ENCODE peak calls at places on chromosomes 12 and 14, in six cellular contexts. F is transverse colon, B is sigmoid colon, A is stomach, G is breast epithelium, M is GM12891. J is an unnamed sample.

GRCh38 chr12:81998761-81999378 is 239.7 kb upstream of the PPFIA2 start:
- DNase-seq in F (no peak), B (no peak), A (no peak), G (no peak), M (no peak), J (no peak)

GRCh38 chr12:110726708-110727369 is 15.9 kb downstream of the PPP1CC start:
- DNase-seq in F (no peak), B (no peak), A (no peak), G (no peak), M (no peak), J (no peak)

GRCh38 chr12:104204690-104205480 is 10.7 kb upstream of the TXNRD1 start:
- DNase-seq in F (no peak), B (no peak), A (no peak), G (no peak), M (no peak), J (no peak)

GRCh38 chr14:34324363-34324795 is 137.7 kb downstream of the SPTSSA start:
- DNase-seq in F (peak), B (no peak), A (no peak), G (no peak), M (no peak), J (no peak)

GRCh38 chr14:36664322-36665193 is 2.9 kb downstream of the PAX9 start:
- DNase-seq in F (no peak), B (no peak), A (no peak), G (no peak), M (no peak), J (no peak)

GRCh38 chr14:34463598-34463961 is 1.5 kb upstream of the SPTSSA start:
- DNase-seq in F (no peak), B (no peak), A (no peak), G (no peak), M (no peak), J (no peak)

GRCh38 chr12:110686294-110686903 is 2.5 kb downstream of the HVCN1 start:
- DNase-seq in F (no peak), B (peak), A (no peak), G (no peak), M (no peak), J (no peak)

GRCh38 chr12:128818065-128819022 is 5.4 kb downstream of the SLC15A4 start:
- DNase-seq in F (no peak), B (peak), A (peak), G (no peak), M (no peak), J (no peak)

GRCh38 chr12:89521348-89522238 is 3.0 kb downstream of the GALNT4 start:
- DNase-seq in F (no peak), B (no peak), A (no peak), G (no peak), M (no peak), J (no peak)

GRCh38 chr14:43687866-43688265 is 819.2 kb downstream of the FSCB start:
- DNase-seq in F (no peak), B (no peak), A (no peak), G (no peak), M (no peak), J (no peak)

GRCh38 chr14:42047421-42048045 is 440.9 kb downstream of the LRFN5 start:
- DNase-seq in F (no peak), B (no peak), A (no peak), G (no peak), M (no peak), J (no peak)

GRCh38 chr12:102369876-102370275 is 110.5 kb downstream of the IGF1 start:
- DNase-seq in F (no peak), B (no peak), A (no peak), G (no peak), M (no peak), J (no peak)

GRCh38 chr14:92397140-92397815 is 74.3 kb downstream of the SLC24A4 start:
- DNase-seq in F (no peak), B (no peak), A (no peak), G (no peak), M (no peak), J (no peak)

GRCh38 chr12:104329697-104330096 is 26.2 kb downstream of the EID3 start:
- DNase-seq in F (no peak), B (no peak), A (no peak), G (no peak), M (no peak), J (no peak)

GRCh38 chr12:127690161-127690560 is 576.8 kb upstream of the TMEM132C start:
- DNase-seq in F (no peak), B (no peak), A (no peak), G (no peak), M (no peak), J (no peak)

GRCh38 chr12:7373226-7373625 is 69.4 kb downstream of the ACSM4 start:
- DNase-seq in F (no peak), B (no peak), A (no peak), G (no peak), M (no peak), J (no peak)

GRCh38 chr12:80485222-80485987 is 41.4 kb downstream of the PTPRQ start:
- DNase-seq in F (no peak), B (no peak), A (no peak), G (no peak), M (no peak), J (no peak)

GRCh38 chr12:124861492-124861891 is 2.2 kb downstream of the SCARB1 start:
- DNase-seq in F (peak), B (peak), A (no peak), G (peak), M (no peak), J (no peak)

GRCh38 chr12:9606736-9607372 is 862 bp downstream of the KLRB1 start:
- DNase-seq in F (no peak), B (no peak), A (no peak), G (no peak), M (no peak), J (no peak)

DNA sequence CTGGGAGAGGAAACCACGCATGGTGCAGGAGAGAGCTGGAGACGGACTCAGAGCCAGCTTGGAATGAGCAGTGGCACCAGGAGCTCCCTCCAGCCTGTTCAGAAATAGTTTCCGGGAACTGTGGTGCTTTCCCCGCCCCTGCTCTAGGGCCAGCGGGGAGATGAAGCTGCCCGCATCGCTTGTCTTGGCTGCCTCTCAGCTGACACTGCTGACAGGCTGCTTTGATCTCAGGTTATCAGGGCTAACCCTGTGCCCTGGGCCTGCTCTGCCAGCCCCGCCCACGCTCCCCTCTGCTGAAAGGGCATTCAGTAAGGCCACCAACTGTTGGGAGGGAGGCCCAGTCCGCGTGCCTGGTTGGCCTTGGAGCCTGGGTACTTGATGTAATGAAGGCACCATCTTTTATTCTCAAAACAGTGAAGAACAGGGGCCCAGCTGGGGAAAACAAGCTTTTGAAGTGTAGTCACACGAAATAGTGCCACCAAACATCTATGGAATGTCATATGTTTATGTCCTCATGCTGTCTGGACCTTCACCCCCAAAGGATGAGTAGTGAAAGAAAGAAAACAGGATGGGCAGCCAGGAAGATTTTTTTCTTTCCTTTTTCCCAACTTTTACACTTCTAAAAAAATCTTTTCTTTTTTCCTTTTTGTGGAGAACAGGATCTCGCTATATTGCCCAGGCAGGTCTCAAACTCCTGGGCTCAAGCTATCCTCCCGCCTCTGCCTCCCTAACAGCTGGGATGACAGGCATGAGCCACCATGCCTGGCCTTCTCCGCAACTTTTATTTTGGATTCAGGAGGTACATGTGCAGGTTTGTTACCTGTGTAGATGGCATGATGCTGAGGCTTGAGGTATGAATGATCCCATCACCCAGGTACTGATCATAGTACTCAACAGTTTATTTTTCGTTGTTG is 115.9 kb upstream of the TBX3 start:
- DNase-seq in F (peak), B (no peak), A (peak), G (no peak), M (no peak), J (no peak)
- TF ChIP-seq POLR2A in F (no peak), B (no peak), A (no peak), G (no peak), M (no peak), J (no peak)

GRCh38 chr14:103533137-103533998 is 4.4 kb downstream of the TRMT61A start:
- DNase-seq in F (no peak), B (peak), A (no peak), G (no peak), M (no peak), J (no peak)
- TF ChIP-seq POLR2AphosphoS5 in F (no peak), B (peak), A (no peak), G (no peak), M (no peak), J (no peak)

GRCh38 chr14:77707724-77708408 is at the start of the genes ALKBH1 and SLIRP:
- DNase-seq in F (peak), B (peak), A (peak), G (peak), M (peak), J (peak)
- TF ChIP-seq POLR2A in F (peak), B (peak), A (no peak), G (peak), M (peak), J (peak)

GRCh38 chr14:84468153-84468552 is 1061.8 kb upstream of the FLRT2 start:
- DNase-seq in F (no peak), B (no peak), A (no peak), G (no peak), M (no peak), J (no peak)
- TF ChIP-seq POLR2AphosphoS5 in F (no peak), B (no peak), A (no peak), G (no peak), M (no peak), J (no peak)

DNA sequence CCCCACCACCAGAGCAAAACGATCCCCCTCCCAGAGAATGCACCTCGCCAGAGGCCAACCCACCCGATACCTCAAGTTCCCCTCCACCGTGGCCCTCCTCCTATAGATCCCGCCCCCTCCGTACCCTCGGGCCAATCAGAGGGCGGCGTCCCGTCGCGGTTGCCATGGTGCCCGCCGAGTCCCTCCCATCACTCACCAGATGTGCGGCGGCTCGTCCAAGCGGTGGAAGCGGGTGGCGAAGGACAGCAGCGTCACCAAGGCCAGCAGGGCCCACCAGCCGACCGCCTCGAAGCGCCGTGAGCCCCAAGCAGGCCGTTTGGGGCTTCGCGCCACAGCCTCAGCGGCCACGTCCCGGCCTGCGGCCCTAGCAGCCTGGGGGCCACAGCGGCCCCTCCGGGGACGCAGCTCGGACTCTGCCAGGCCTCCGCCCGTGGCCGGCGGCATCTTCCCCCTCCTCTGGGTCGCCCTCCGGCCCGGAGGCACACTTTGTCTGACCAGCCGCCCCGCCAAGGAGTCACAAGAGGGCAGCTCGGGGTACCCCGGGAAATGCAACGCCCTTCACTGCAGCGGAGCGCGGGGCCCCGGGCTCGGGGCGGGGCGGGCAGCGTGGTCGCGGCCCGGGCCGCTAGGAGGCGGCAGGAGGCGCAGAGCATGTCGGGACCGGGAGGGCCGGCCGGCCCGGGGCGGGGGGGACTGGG is at the start of gene POMT2:
- DNase-seq in F (peak), B (peak), A (peak), G (peak), M (peak), J (peak)
- TF ChIP-seq POLR2A in F (peak), B (peak), A (no peak), G (peak), M (no peak), J (no peak)

DNA sequence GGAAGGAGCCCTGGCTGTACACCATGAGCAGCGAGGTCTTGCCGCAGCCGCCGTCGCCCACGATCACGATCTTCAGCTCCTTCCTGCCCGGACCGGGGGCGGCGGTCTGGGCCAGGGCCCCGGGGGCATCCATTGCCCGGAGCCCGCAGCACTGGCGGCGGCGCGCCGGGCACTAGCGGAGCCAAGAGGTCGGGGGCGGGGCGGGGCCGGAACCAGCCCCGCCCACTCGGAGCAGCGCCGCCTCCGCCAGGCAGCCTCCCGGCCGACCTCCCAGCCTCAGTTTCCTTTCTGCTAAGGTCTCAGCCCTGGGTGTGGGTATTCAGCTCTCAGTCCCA is at the start of gene RHOF:
- DNase-seq in F (peak), B (no peak), A (peak), G (no peak), M (no peak), J (peak)
- TF ChIP-seq POLR2AphosphoS5 in F (no peak), B (no peak), A (no peak), G (no peak), M (no peak), J (no peak)

GRCh38 chr14:21476526-21476924 is 234 bp downstream of the RAB2B start:
- DNase-seq in F (peak), B (peak), A (peak), G (no peak), M (peak), J (peak)

GRCh38 chr14:21475767-21476525 is 813 bp downstream of the RAB2B start:
- DNase-seq in F (no peak), B (no peak), A (no peak), G (no peak), M (no peak), J (no peak)

GRCh38 chr14:21476925-21477681 is at the start of the genes RAB2B and TOX4:
- DNase-seq in F (peak), B (peak), A (peak), G (peak), M (peak), J (peak)
- TF ChIP-seq POLR2A in F (peak), B (peak), A (no peak), G (peak), M (peak), J (peak)

DNA sequence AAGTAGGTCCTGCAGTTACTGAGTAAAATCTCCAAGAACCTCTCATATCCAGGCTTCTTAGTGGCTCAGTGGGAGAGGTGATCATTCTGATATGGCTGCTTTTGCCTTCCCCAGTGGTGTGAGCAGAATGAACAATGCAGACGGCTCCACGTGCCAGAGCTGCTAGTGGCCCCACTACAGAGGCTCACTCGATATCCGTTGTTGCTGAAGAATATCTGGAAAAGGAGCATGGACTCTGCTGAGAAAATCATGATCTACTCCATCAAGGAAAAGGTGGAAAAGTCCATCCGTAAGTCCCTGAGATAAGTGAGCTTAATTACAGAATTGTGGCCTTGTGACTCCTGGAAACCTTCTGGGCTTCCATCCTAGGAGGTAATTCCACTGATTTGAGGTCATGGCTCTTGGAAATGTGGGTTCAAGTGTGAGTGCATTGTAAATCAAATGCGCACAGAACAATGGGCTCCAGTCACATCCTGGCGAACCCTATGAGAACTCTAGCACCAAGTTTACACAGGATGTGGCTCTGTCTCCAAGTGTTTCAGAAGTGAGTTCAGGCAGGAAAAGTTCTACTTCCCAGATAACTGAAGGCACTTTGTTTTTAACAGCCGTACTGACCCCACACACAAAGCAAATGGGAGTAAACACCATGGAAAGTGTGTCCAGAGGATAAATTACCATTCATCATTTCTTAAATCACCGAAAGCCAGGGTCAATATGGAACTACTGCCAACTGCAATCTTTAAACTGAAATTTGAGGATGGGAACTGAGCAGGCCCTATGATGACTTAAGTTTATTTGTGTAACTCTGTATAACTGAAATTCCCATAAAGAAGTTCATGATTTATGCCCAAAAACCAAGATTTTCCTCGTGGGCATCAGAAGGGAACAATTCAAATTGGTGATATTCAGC is 51.4 kb downstream of the PLEKHG7 start:
- DNase-seq in F (no peak), B (no peak), A (no peak), G (no peak), M (no peak), J (no peak)
- TF ChIP-seq POLR2AphosphoS5 in F (no peak), B (no peak), A (no peak), G (no peak), M (no peak), J (no peak)

GRCh38 chr14:24137529-24138395 is 1.8 kb downstream of the PSME1 start:
- DNase-seq in F (no peak), B (no peak), A (no peak), G (no peak), M (no peak), J (no peak)
- TF ChIP-seq POLR2A in F (no peak), B (no peak), A (no peak), G (no peak), M (peak), J (no peak)

DNA sequence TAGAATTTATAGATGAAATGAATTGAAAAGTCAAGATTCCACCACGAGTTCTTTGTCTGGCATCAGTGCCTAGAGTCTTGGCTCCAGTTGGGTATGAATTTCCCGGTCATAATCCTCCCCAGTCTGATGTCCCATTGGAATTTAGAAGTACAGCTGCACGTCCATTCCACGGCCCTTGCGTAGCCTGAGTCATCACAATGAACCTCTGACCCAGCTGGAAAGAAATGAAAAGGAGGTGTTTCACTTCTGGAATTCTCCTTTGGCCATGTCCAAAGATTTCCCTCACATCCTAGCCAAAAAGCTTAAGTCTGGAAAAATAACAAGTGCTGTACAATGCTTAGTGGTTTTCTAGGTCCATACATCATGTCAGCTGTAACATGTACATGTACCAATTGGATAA is 122.7 kb downstream of the KICS2 start:
- DNase-seq in F (no peak), B (peak), A (no peak), G (peak), M (no peak), J (no peak)
- TF ChIP-seq POLR2AphosphoS5 in F (peak), B (peak), A (peak), G (no peak), M (no peak), J (no peak)

J was measured in GM12892.